ENCODE peak calls at places on chromosomes 2 and 18, in five cellular contexts. D, H, F, Y and E are unnamed samples. For H3K36me3, the result is how much of the 10 kb centered on the place peaks cover.

GRCh38 chr2:25699206-25699605 is 25.8 kb upstream of the DTNB start:
- DNase-seq in D (no peak), H (no peak), F (no peak), Y (no peak), E (no peak)

GRCh38 chr18:3332376-3332775 is 70.4 kb downstream of the MYL12B start:
- DNase-seq in D (peak), H (no peak), F (no peak), Y (no peak), E (no peak)

GRCh38 chr2:98280376-98281102 is 65.7 kb upstream of the CNGA3 start:
- DNase-seq in D (no peak), H (peak), F (no peak), Y (peak), E (no peak)

GRCh38 chr2:46528880-46529279 is 49.5 kb downstream of the TMEM247 start:
- DNase-seq in D (no peak), H (no peak), F (no peak), Y (no peak), E (no peak)

GRCh38 chr2:195563857-195564512 is 93.0 kb upstream of the SLC39A10 start:
- DNase-seq in D (peak), H (no peak), F (no peak), Y (no peak), E (no peak)

GRCh38 chr18:2180586-2180985 is 390.7 kb downstream of the METTL4 start:
- DNase-seq in D (no peak), H (no peak), F (no peak), Y (no peak), E (no peak)

GRCh38 chr2:46780801-46781445 is 134.7 kb downstream of the MCFD2 start:
- DNase-seq in D (peak), H (peak), F (no peak), Y (no peak), E (peak)

GRCh38 chr18:59012815-59013677 is 126.6 kb upstream of the SEC11C start:
- DNase-seq in D (no peak), H (no peak), F (no peak), Y (no peak), E (no peak)

DNA sequence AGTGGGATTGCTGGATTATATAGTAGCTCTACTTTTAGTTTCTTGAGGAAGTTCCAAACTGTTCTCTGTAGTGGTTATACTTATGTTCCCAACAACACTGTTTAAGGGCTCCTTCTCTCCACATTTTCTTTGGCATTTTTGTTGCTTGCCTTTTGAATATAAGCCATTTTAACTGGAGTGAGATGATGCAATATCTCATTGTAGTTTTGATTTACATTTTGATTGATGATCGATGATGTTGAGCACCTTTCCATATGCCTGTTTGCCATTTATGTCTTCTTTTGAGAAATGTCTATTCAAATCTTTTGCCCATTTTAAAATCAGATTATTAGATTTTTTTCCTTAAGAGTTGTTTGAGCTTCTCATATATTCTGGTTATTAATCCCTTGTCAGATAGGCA is 243.3 kb downstream of the PTGR3 start:
- DNase-seq in D (no peak), H (no peak), F (no peak), Y (no peak), E (no peak)
- H3K36me3 ChIP-seq in D (under half), H (under half), F (under half), Y (under half), E (under half)

DNA sequence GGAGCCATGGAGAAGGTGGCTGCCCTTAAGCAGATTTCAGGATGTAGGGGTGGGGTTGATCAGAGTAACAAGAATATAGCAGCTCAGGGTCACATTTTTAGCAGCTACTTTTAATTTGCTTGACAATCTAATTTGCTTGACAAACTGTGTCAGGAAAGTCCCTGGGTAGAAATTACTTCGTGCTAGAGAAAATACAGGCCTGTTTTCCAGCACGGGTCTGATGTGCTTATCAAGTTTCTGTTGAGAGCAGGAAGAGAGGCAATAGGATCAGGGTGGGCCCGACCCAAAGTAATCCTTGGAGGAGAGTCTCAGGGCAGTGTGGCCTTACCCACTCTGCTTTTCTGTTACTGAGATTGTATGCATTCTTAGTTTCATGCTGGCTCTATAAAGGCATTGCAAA is 221.5 kb downstream of the TSN start:
- DNase-seq in D (no peak), H (no peak), F (no peak), Y (no peak), E (no peak)
- H3K36me3 ChIP-seq in D (under half), H (under half), F (under half), Y (under half), E (under half)

DNA sequence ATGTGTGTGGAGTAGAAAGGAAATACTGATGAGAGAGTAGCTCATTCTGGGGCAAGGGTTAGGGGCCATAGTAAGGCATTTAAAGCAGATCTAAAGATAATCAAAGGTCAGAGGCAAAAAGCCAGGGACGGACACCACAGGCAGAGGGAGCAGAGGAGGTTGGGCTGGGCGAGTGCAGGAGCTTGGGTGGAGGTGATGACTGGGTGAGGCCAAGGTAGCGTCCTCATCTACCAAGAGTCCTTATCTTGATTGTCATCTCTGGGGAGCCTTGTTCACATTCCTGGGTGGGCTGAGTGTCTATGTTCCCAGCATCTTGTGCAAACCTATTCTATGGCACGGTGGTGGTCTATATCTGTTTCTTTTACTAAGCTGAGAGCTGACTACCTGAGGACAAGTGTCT is 26.1 kb upstream of the SAG start:
- DNase-seq in D (no peak), H (no peak), F (no peak), Y (no peak), E (no peak)
- H3K36me3 ChIP-seq in D (under half), H (under half), F (half or more), Y (under half), E (under half)

GRCh38 chr18:46456691-46457090 is 200.3 kb downstream of the LOXHD1 start:
- DNase-seq in D (no peak), H (no peak), F (no peak), Y (no peak), E (no peak)
- H3K36me3 ChIP-seq in D (under half), H (under half), F (under half), Y (under half), E (under half)

GRCh38 chr2:230874876-230875275 is 10.1 kb downstream of the ITM2C start:
- DNase-seq in D (no peak), H (no peak), F (no peak), Y (no peak), E (no peak)
- H3K36me3 ChIP-seq in D (under half), H (under half), F (under half), Y (under half), E (under half)

GRCh38 chr2:107738268-107738667 is 88.4 kb upstream of the RGPD4 start:
- DNase-seq in D (no peak), H (no peak), F (no peak), Y (no peak), E (no peak)
- H3K36me3 ChIP-seq in D (under half), H (under half), F (under half), Y (under half), E (under half)

GRCh38 chr2:74093426-74093825 is 54.3 kb downstream of the BOLA3 start:
- DNase-seq in D (no peak), H (no peak), F (no peak), Y (no peak), E (no peak)
- H3K36me3 ChIP-seq in D (under half), H (under half), F (half or more), Y (under half), E (under half)

GRCh38 chr2:9330639-9331270 is 92.6 kb downstream of the ITGB1BP1 start:
- DNase-seq in D (no peak), H (no peak), F (no peak), Y (no peak), E (no peak)

GRCh38 chr2:9331704-9332103 is 91.6 kb downstream of the ITGB1BP1 start:
- DNase-seq in D (peak), H (no peak), F (no peak), Y (no peak), E (no peak)

GRCh38 chr2:9328931-9329330 is 94.4 kb downstream of the ITGB1BP1 start:
- DNase-seq in D (peak), H (no peak), F (no peak), Y (no peak), E (no peak)

GRCh38 chr2:9327873-9328352 is 95.4 kb downstream of the ITGB1BP1 start:
- DNase-seq in D (peak), H (no peak), F (no peak), Y (no peak), E (no peak)

GRCh38 chr2:9329497-9329896 is 93.8 kb downstream of the ITGB1BP1 start:
- DNase-seq in D (no peak), H (peak), F (no peak), Y (no peak), E (no peak)
- H3K36me3 ChIP-seq in D (under half), H (under half), F (under half), Y (under half), E (under half)